ENCODE peak calls at places on chromosomes 6 and 20, in nine cellular contexts. U is pancreas, D is A549, K is heart right ventricle, L is SJSA1, E is K562, V is heart left ventricle, G is fibroblast of lung, S is right cardiac atrium. R is an unnamed sample.

GRCh38 chr20:37876863-37877262 is 26.1 kb upstream of the VSTM2L start:
- DNase-seq in U (no peak), D (no peak), K (no peak), L (no peak), E (no peak), V (no peak), G (no peak), S (no peak), R (no peak)

GRCh38 chr20:56949318-56949717 is 317.1 kb downstream of the BMP7 start:
- DNase-seq in U (no peak), D (no peak), K (no peak), L (no peak), E (peak; percentile 24), V (no peak), G (no peak), S (no peak), R (no peak)

GRCh38 chr6:46648869-46649488 is 3.6 kb downstream of the CYP39A1 start:
- DNase-seq in U (no peak), D (no peak), K (no peak), L (no peak), E (no peak), V (no peak), G (no peak), S (no peak), R (no peak)

GRCh38 chr6:109824105-109824504 is 133.0 kb downstream of the FIG4 start:
- DNase-seq in U (no peak), D (no peak), K (no peak), L (no peak), E (no peak), V (no peak), G (no peak), S (no peak), R (no peak)

GRCh38 chr20:58449703-58450138 is 60.7 kb downstream of the VAPB start:
- DNase-seq in U (no peak), D (no peak), K (no peak), L (no peak), E (no peak), V (no peak), G (no peak), S (no peak), R (no peak)

GRCh38 chr6:56649053-56649769 is 6.5 kb upstream of the DST start:
- DNase-seq in U (no peak), D (no peak), K (no peak), L (no peak), E (no peak), V (no peak), G (peak; percentile 26), S (no peak), R (no peak)

GRCh38 chr6:105862936-105863603 is 223.1 kb upstream of the PRDM1 start:
- DNase-seq in U (no peak), D (no peak), K (no peak), L (no peak), E (no peak), V (no peak), G (no peak), S (no peak), R (no peak)

GRCh38 chr6:46628498-46628897 is 24.1 kb downstream of the CYP39A1 start:
- DNase-seq in U (no peak), D (no peak), K (no peak), L (no peak), E (no peak), V (no peak), G (no peak), S (no peak), R (no peak)

GRCh38 chr20:53077373-53078205 is 105.4 kb downstream of the TSHZ2 start:
- DNase-seq in U (peak; percentile 53), D (no peak), K (no peak), L (no peak), E (no peak), V (no peak), G (peak; percentile 92), S (no peak), R (no peak)

DNA sequence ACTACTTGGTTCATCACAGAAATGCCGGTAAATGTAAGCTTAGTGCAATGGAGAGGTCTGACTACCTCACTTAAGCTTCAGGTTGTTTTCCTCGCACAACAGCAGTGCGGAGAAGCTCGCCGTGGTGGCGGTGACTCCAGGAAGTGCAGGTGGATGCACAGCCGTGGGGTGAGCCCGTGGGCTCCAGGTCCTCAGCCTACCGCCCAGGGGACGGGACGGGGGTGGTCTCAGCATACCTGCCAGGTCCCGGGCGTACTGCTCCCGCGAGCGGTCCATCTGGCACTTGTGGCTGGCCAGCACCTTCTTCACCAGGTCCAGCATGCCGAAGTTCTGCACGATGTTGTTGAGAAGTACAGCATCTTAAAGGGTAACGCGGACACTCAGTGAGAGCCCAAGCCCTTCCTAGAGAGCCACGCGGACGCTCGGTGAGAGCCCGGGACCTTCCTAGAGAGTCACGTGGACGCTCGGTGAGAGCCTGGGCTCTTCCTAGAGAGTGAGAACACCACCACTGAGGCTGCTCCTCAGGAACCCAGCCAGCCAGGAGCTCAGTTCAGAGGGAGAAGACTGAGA is 17.8 kb upstream of the HELZ2 start:
- DNase-seq in U (no peak), D (no peak), K (no peak), L (no peak), E (no peak), V (peak; percentile 51), G (no peak), S (no peak), R (no peak)
- H3K4me1 ChIP-seq in U (no peaks in the 10 kb centered on the region), D (peaks cover 8% of the 10 kb centered on the region), K (peaks cover 9% of the 10 kb centered on the region), L (no peaks in the 10 kb centered on the region), E (peaks cover 25% of the 10 kb centered on the region), V (no peaks in the 10 kb centered on the region), G (peaks cover 8% of the 10 kb centered on the region), S (no peaks in the 10 kb centered on the region), R (no peaks in the 10 kb centered on the region)

GRCh38 chr6:37139223-37139962 is 30.6 kb upstream of the PIM1 start:
- DNase-seq in U (no peak), D (no peak), K (no peak), L (no peak), E (no peak), V (no peak), G (no peak), S (no peak), R (no peak)
- H3K4me1 ChIP-seq in U (peaks cover 15% of the 10 kb centered on the region), D (peaks cover 81% of the 10 kb centered on the region), K (peaks cover 44% of the 10 kb centered on the region), L (peaks cover 90% of the 10 kb centered on the region), E (peaks cover 12% of the 10 kb centered on the region), V (peaks cover 7% of the 10 kb centered on the region), G (peaks cover 24% of the 10 kb centered on the region), S (peaks cover 4% of the 10 kb centered on the region), R (peaks cover 40% of the 10 kb centered on the region)

GRCh38 chr20:23889775-23890187 is 10.2 kb upstream of the CST5 start:
- DNase-seq in U (peak; percentile 68), D (peak; percentile 63), K (peak; percentile 29), L (peak; percentile 53), E (peak; percentile 33), V (no peak), G (no peak), S (peak; percentile 55), R (no peak)

GRCh38 chr20:23884771-23885162 is 5.2 kb upstream of the CST5 start:
- DNase-seq in U (no peak), D (no peak), K (no peak), L (no peak), E (no peak), V (no peak), G (no peak), S (no peak), R (no peak)

GRCh38 chr20:23884136-23884770 is 4.7 kb upstream of the CST5 start:
- DNase-seq in U (no peak), D (no peak), K (no peak), L (no peak), E (no peak), V (no peak), G (no peak), S (no peak), R (no peak)

DNA sequence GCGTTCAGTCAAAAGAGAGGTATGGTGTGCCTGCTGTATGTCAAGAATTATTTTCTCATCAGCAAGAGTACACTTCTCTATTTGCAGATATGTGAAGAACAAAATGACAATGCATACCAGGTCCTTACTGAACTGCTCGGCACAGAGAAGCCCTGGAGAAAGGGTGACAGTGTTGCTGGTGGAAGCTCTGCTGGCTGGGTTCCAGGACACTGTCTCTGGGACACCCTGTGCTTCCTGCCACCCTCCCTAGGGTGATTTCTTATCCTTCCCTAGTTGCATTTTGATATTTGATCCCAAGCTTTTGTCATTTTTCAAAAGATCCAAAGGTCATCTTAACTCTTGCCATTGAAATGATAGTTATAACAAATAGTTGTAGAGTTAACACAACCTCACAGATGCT is 8.3 kb upstream of the CST5 start:
- DNase-seq in U (no peak), D (no peak), K (no peak), L (no peak), E (no peak), V (no peak), G (no peak), S (peak; percentile 54), R (no peak)
- H3K4me1 ChIP-seq in U (no peaks in the 10 kb centered on the region), D (no peaks in the 10 kb centered on the region), K (no peaks in the 10 kb centered on the region), L (no peaks in the 10 kb centered on the region), E (no peaks in the 10 kb centered on the region), V (no peaks in the 10 kb centered on the region), G (no peaks in the 10 kb centered on the region), S (peaks cover 3% of the 10 kb centered on the region), R (no peaks in the 10 kb centered on the region)

DNA sequence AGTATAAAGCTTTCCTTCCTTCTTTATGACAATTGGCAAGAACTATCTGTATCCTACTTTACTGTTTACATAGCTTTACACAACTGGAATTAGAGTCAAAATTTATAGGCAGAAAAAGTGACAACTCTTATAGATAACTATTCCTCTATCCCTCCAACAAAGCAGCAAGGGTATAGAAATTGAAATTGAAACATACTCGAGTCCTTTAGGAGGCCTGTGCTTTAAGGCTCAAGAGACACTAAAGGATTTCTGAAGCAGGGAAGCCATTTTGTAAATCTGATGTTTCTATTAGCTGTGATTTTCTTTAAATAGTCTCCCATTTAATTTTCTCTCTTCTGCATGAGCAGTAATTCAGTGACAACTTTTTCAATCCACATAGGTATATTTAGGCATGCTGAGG is 567.6 kb upstream of the MAN1A1 start:
- DNase-seq in U (no peak), D (no peak), K (no peak), L (no peak), E (no peak), V (no peak), G (no peak), S (no peak), R (no peak)
- H3K4me1 ChIP-seq in U (no peaks in the 10 kb centered on the region), D (no peaks in the 10 kb centered on the region), K (no peaks in the 10 kb centered on the region), L (no peaks in the 10 kb centered on the region), E (no peaks in the 10 kb centered on the region), V (no peaks in the 10 kb centered on the region), G (no peaks in the 10 kb centered on the region), S (no peaks in the 10 kb centered on the region), R (no peaks in the 10 kb centered on the region)